ENCODE peak calls at places on chromosomes 1 and 21, in four cellular contexts. K, Q, J and O are unnamed samples.

GRCh38 chr1:163877016-163877415 is 555.3 kb downstream of the NUF2 start:
- DNase-seq in K (no peak), Q (no peak), J (no peak), O (no peak)

GRCh38 chr1:162488219-162488618 is 9.4 kb upstream of the UHMK1 start:
- DNase-seq in K (no peak), Q (no peak), J (no peak), O (no peak)

GRCh38 chr1:30416221-30416820 is 307.1 kb downstream of the MATN1 start:
- DNase-seq in K (no peak), Q (no peak), J (no peak), O (peak; percentile 38)

GRCh38 chr1:107787299-107787698 is 177.7 kb downstream of the VAV3 start:
- DNase-seq in K (no peak), Q (no peak), J (peak; percentile 79), O (no peak)

GRCh38 chr1:187264995-187265602 is 436.4 kb downstream of the PLA2G4A start:
- DNase-seq in K (no peak), Q (no peak), J (peak; percentile 75), O (no peak)

GRCh38 chr1:184695023-184695422 is 59.6 kb downstream of the EDEM3 start:
- DNase-seq in K (no peak), Q (no peak), J (no peak), O (no peak)

GRCh38 chr1:111471012-111471411 is 2.8 kb upstream of the C1orf162 start:
- DNase-seq in K (peak; percentile 65), Q (no peak), J (no peak), O (peak; percentile 76)

GRCh38 chr1:152096931-152097330 is 8.1 kb upstream of the TCHHL1 start:
- DNase-seq in K (no peak), Q (no peak), J (no peak), O (no peak)

GRCh38 chr21:37532868-37533780 is 166.6 kb downstream of the DYRK1A start:
- DNase-seq in K (no peak), Q (no peak), J (peak; percentile 78), O (no peak)

GRCh38 chr1:18032475-18032874 is 75.1 kb upstream of the IGSF21 start:
- DNase-seq in K (no peak), Q (no peak), J (no peak), O (no peak)

GRCh38 chr1:218741852-218742251 is 396.7 kb downstream of the TGFB2 start:
- DNase-seq in K (no peak), Q (no peak), J (no peak), O (no peak)

GRCh38 chr1:187987236-187987776 is 1158.6 kb downstream of the PLA2G4A start:
- DNase-seq in K (no peak), Q (no peak), J (no peak), O (no peak)

GRCh38 chr1:168903237-168903830 is 174.3 kb upstream of the DPT start:
- DNase-seq in K (no peak), Q (no peak), J (no peak), O (no peak)

GRCh38 chr1:156122519-156123355 is 8.2 kb downstream of the LMNA start:
- DNase-seq in K (peak; percentile 84), Q (no peak), J (peak; percentile 75), O (peak; percentile 96)

GRCh38 chr1:34590211-34590623 is 164.6 kb upstream of the GJB5 start:
- DNase-seq in K (no peak), Q (no peak), J (peak; percentile 91), O (no peak)

GRCh38 chr1:22332795-22333499 is 118.7 kb upstream of the ZBTB40 start:
- DNase-seq in K (peak; percentile 60), Q (no peak), J (no peak), O (no peak)

GRCh38 chr1:97721221-97721620 is 199.6 kb downstream of the DPYD start:
- DNase-seq in K (no peak), Q (no peak), J (no peak), O (no peak)

GRCh38 chr1:59766463-59766862 is 48.3 kb upstream of the HOOK1 start:
- DNase-seq in K (no peak), Q (no peak), J (no peak), O (no peak)

DNA sequence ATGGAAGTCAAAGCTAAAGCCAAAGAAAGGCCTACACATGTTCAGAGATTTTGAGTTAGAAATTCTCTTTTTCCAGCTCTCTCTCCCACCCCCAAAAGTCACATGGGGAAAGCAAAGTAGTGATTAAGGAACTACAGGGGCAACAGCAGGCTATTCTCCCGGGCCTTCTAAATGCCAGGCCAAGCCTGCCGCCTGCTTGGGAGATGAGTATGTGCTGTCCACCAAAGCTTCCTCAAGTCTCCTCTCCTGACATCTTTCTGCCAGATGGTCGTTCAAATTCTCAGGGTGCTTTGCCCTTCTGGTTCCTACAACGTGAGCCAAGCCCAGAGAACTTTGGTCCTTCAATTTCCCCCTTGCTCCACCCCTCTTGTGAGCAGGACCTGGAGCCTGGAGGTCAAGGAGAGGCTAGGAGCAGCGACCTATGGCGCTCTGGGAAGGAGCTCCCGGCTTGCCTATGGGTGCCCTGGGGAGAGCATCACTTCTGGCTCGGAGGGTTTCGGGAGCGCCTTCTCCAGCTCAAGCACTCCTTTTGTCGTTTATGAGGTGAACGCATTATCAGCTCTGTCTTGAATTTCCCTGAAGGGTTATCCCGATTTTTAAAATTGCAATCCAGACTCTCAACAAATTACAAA is 4.4 kb upstream of the PRRX1 start:
- DNase-seq in K (no peak), Q (no peak), J (peak; percentile 54), O (no peak)
- H3K27ac ChIP-seq in K (no peak overlapping the region), Q (no peak overlapping the region), J (no peak overlapping the region), O (peak overlapping the region; percentile 15)

GRCh38 chr21:42120056-42120903 is 49.2 kb downstream of the UMODL1 start:
- DNase-seq in K (no peak), Q (no peak), J (peak; percentile 69), O (no peak)

GRCh38 chr21:42122398-42122797 is 51.3 kb downstream of the UMODL1 start:
- DNase-seq in K (no peak), Q (no peak), J (no peak), O (no peak)

GRCh38 chr21:42122808-42123207 is 51.7 kb downstream of the UMODL1 start:
- DNase-seq in K (no peak), Q (no peak), J (no peak), O (no peak)

GRCh38 chr21:42120904-42121535 is 49.9 kb downstream of the UMODL1 start:
- DNase-seq in K (no peak), Q (no peak), J (no peak), O (no peak)

DNA sequence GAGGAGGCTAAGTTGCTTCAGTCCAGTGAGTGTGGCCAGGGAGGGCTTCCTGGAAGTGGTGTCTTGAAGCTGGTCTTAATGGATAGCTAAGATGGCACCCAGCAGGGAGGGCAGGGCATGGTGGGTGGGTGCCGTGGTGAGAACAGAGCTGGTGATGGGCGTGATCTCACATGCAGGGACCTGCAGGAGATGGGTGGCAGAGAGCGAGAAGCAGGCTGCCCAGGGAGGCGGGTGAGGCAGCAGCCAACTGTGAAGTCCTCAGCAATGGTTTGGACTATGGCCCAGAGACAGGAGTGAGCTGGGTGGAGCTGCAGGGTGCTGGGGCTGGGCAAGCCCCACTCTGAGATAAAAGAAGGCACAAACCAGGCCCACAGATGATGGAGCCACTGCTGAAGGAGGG is 50.7 kb downstream of the UMODL1 start:
- DNase-seq in K (no peak), Q (no peak), J (no peak), O (no peak)
- H3K4me1 ChIP-seq in K (peaks cover 6% of the 10 kb centered on the region), Q (no peaks in the 10 kb centered on the region), J (peaks cover 3% of the 10 kb centered on the region), O (no peaks in the 10 kb centered on the region)

GRCh38 chr1:53505401-53505800 is 46.2 kb downstream of the DMRTB1 start:
- DNase-seq in K (no peak), Q (no peak), J (no peak), O (no peak)
- H3K27ac ChIP-seq in K (no peak overlapping the region), Q (no peak overlapping the region), J (no peak overlapping the region), O (no peak overlapping the region)

DNA sequence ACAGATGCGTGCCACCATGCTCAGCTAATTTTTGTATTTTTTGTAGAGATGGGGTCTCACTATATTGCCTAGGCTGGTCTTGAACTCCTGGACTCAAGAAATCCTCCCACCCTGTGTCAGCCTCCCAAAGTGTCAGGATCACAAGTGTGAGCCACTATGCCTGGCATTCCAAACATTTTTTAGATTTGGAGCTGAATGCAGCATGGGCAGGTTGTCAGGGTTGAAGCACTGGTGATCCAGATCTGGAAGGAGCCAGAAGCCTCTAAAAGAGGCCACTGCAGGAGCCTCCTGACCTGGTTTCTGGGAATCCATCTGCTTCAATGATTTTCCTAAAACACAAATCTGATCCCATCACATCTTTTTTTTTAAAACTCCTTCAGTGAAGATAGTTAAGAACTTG is 1.8 kb upstream of the CTPS1 start:
- DNase-seq in K (no peak), Q (no peak), J (no peak), O (no peak)
- H3K4me1 ChIP-seq in K (peaks cover 29% of the 10 kb centered on the region), Q (no peaks in the 10 kb centered on the region), J (peaks cover 1% of the 10 kb centered on the region), O (peaks cover 2% of the 10 kb centered on the region)

GRCh38 chr1:81802601-81803422 is 2.1 kb downstream of the ADGRL2 start:
- DNase-seq in K (peak; percentile 80), Q (peak; percentile 37), J (peak; percentile 84), O (peak; percentile 80)

GRCh38 chr1:81806432-81806770 is 5.7 kb downstream of the ADGRL2 start:
- DNase-seq in K (no peak), Q (no peak), J (no peak), O (no peak)

GRCh38 chr1:81805537-81806431 is 5.0 kb downstream of the ADGRL2 start:
- DNase-seq in K (no peak), Q (no peak), J (no peak), O (no peak)

GRCh38 chr1:81803423-81804103 is 2.8 kb downstream of the ADGRL2 start:
- DNase-seq in K (no peak), Q (no peak), J (peak; percentile 76), O (no peak)

GRCh38 chr1:81804320-81804719 is 3.6 kb downstream of the ADGRL2 start:
- DNase-seq in K (no peak), Q (no peak), J (no peak), O (no peak)
- H3K27ac ChIP-seq in K (peak overlapping the region; percentile 94), Q (no peak overlapping the region), J (peak overlapping the region; percentile 84), O (peak overlapping the region; percentile 100)

GRCh38 chr1:160429702-160430535 is 29.6 kb downstream of the VANGL2 start:
- DNase-seq in K (no peak), Q (no peak), J (no peak), O (peak; percentile 28)
- H3K4me1 ChIP-seq in K (peaks cover 18% of the 10 kb centered on the region), Q (no peaks in the 10 kb centered on the region), J (no peaks in the 10 kb centered on the region), O (no peaks in the 10 kb centered on the region)

GRCh38 chr1:24020470-24020869 is 40.3 kb upstream of the SRSF10 start:
- DNase-seq in K (no peak), Q (no peak), J (no peak), O (no peak)
- H3K27ac ChIP-seq in K (peak overlapping the region; percentile 96), Q (peak overlapping the region; percentile 83), J (no peak overlapping the region), O (peak overlapping the region; percentile 91)

GRCh38 chr21:29316806-29317205 is 18.1 kb downstream of the BACH1 start:
- DNase-seq in K (no peak), Q (no peak), J (no peak), O (no peak)
- H3K4me1 ChIP-seq in K (peaks cover 30% of the 10 kb centered on the region), Q (no peaks in the 10 kb centered on the region), J (peaks cover 4% of the 10 kb centered on the region), O (peaks cover 21% of the 10 kb centered on the region)